ENCODE peak calls at places on chromosome X, in seven cellular contexts. E is HT1080; S is neural progenitor cell; X is cerebellum; J is NCI-H1694; H is M059J; Y is stimulated activated CD8-positive, alpha-beta memory T cell treated with anti-CD3 and anti-CD28 coated beads, Interleukin-7, amount 100 ng/mL, for 1 hour. V is an unnamed sample.

GRCh38 chrX:133375558-133376340 is 39.5 kb downstream of the GPC4 start:
- DNase-seq in Y (no peak), J (no peak), S (peak; percentile 18), X (peak; percentile 1), E (no peak), H (no peak), V (no peak)

GRCh38 chrX:138128025-138128671 is 562.2 kb downstream of the ZIC3 start:
- DNase-seq in X (peak; percentile 0), H (peak; percentile 29), E (peak; percentile 57), J (peak; percentile 3), Y (no peak), S (peak; percentile 56), V (peak; percentile 18)

GRCh38 chrX:12970691-12971202 is 4.2 kb upstream of the TMSB4X start:
- DNase-seq in X (no peak), E (no peak), S (peak; percentile 74), H (peak; percentile 72), Y (no peak), J (no peak), V (no peak)

GRCh38 chrX:53013291-53013690 is 35.3 kb upstream of the GPR173 start:
- DNase-seq in E (no peak), X (no peak), H (no peak), J (no peak), Y (no peak), S (no peak), V (no peak)

GRCh38 chrX:41716767-41717473 is 7.1 kb upstream of the GPR82 start:
- DNase-seq in E (no peak), S (no peak), H (no peak), X (no peak), Y (no peak), J (no peak), V (no peak)

GRCh38 chrX:155995476-155995875 is 2.0 kb upstream of the IL9R start:
- DNase-seq in Y (no peak), S (no peak), H (no peak), J (no peak), E (no peak), X (no peak), V (no peak)

GRCh38 chrX:153546386-153546785 is 28.9 kb downstream of the ATP2B3 start:
- DNase-seq in E (no peak), J (no peak), H (no peak), X (no peak), S (no peak), Y (no peak), V (no peak)

GRCh38 chrX:119682019-119682989 is 10.7 kb downstream of the SEPTIN6 start:
- DNase-seq in X (no peak), Y (no peak), H (no peak), S (no peak), E (no peak), J (no peak), V (no peak)

GRCh38 chrX:54786972-54787371 is 11.1 kb downstream of the ITIH6 start:
- DNase-seq in Y (no peak), H (peak; percentile 4), X (no peak), S (no peak), J (no peak), E (no peak), V (no peak)

V was measured in ELR.